ENCODE peak calls at places on chromosome 4, in ten cellular contexts. S is NT2/D1; L is retinal pigment epithelial cell; X is amniotic epithelial cell; D is HFFc6; G is tibial artery; O is stimulated activated CD8-positive, alpha-beta memory T cell treated with anti-CD3 and anti-CD28 coated beads, Interleukin-2, amount 100 ng/mL, for 48 hours; W is GM12892; M is stimulated activated CD4-positive, alpha-beta T cell treated with anti-CD3 and anti-CD28 coated beads, Interleukin-15, amount 100 ng/mL, for 1 hour; F is progenitor cell of endocrine pancreas. H is an unnamed sample.

GRCh38 chr4:54971474-54971950 is 153.9 kb downstream of the KDR start:
- DNase-seq in F (no peak), M (no peak), G (no peak), O (no peak), X (peak), W (no peak), S (no peak), L (peak), D (peak), H (no peak)

GRCh38 chr4:77052352-77052751 is 23.4 kb downstream of the CCNI start:
- DNase-seq in S (no peak), D (peak), O (peak), M (peak), F (no peak), L (no peak), W (no peak), X (peak), G (no peak), H (peak)

GRCh38 chr4:80202190-80202711 is 4.9 kb downstream of the PRDM8 start:
- DNase-seq in F (peak), O (peak), D (peak), S (no peak), L (no peak), W (peak), M (peak), X (peak), G (peak), H (peak)

GRCh38 chr4:185219551-185220344 is 10.3 kb downstream of the SNX25 start:
- DNase-seq in S (no peak), W (no peak), D (peak), X (peak), L (no peak), M (no peak), G (no peak), O (no peak), F (no peak), H (no peak)

GRCh38 chr4:29002151-29002550 is 1718.0 kb upstream of the PCDH7 start:
- DNase-seq in S (peak), O (no peak), X (peak), L (no peak), M (no peak), W (no peak), G (no peak), F (no peak), D (no peak), H (no peak)

GRCh38 chr4:186037692-186038658 is 31.0 kb upstream of the TLR3 start:
- DNase-seq in X (peak), S (peak), D (peak), G (peak), M (no peak), O (no peak), F (peak), W (peak), L (peak), H (no peak)

GRCh38 chr4:33060873-33061542 is 2340.8 kb downstream of the PCDH7 start:
- DNase-seq in M (no peak), F (peak), D (peak), W (no peak), L (no peak), G (no peak), X (peak), O (no peak), S (peak), H (no peak)

GRCh38 chr4:7441201-7441600 is 6.5 kb upstream of the PSAPL1 start:
- DNase-seq in O (no peak), L (no peak), S (no peak), X (no peak), F (no peak), M (no peak), D (no peak), W (no peak), G (no peak), H (no peak)

GRCh38 chr4:173252024-173252935 is 81.9 kb downstream of the HMGB2 start:
- DNase-seq in W (no peak), D (peak), O (no peak), L (peak), F (no peak), G (peak), M (no peak), X (peak), S (no peak), H (peak)

GRCh38 chr4:179123079-179123478 is 1680.8 kb upstream of the AGA start:
- DNase-seq in O (no peak), L (no peak), S (no peak), M (no peak), F (no peak), G (no peak), W (no peak), D (no peak), X (no peak), H (no peak)

GRCh38 chr4:87974856-87975462 is 555 bp upstream of the SPP1 start:
- DNase-seq in G (no peak), D (no peak), S (no peak), W (no peak), X (no peak), L (no peak), O (no peak), M (no peak), F (no peak), H (no peak)

GRCh38 chr4:184347251-184348239 is 126.8 kb downstream of the IRF2 start:
- DNase-seq in F (no peak), L (no peak), W (no peak), G (peak), O (no peak), S (peak), M (no peak), X (peak), D (no peak), H (peak)

GRCh38 chr4:52646096-52646495 is 13.0 kb downstream of the USP46 start:
- DNase-seq in W (no peak), L (no peak), S (no peak), G (no peak), O (no peak), D (no peak), M (no peak), X (no peak), F (no peak), H (no peak)

GRCh38 chr4:112509243-112510190 is 6.5 kb downstream of the NEUROG2 start:
- DNase-seq in D (peak), L (no peak), S (no peak), W (no peak), M (no peak), F (no peak), G (no peak), O (no peak), X (no peak), H (no peak)

GRCh38 chr4:73916172-73916925 is 47.2 kb downstream of the CXCL1 start:
- DNase-seq in S (no peak), W (no peak), M (no peak), G (no peak), F (no peak), O (no peak), X (no peak), L (no peak), D (no peak), H (no peak)

GRCh38 chr4:106315968-106316772 is at the start of the genes AIMP1 and TBCK:
- DNase-seq in F (peak), X (peak), O (peak), S (peak), D (peak), M (peak), W (peak), L (peak), G (peak), H (peak)

GRCh38 chr4:6123976-6124375 is 76.4 kb downstream of the JAKMIP1 start:
- DNase-seq in W (no peak), S (no peak), L (no peak), X (no peak), D (no peak), G (peak), F (no peak), M (no peak), O (no peak), H (no peak)

GRCh38 chr4:27692098-27692679 is 831.5 kb downstream of the STIM2 start:
- DNase-seq in W (no peak), D (peak), G (no peak), L (no peak), S (peak), X (peak), O (no peak), F (no peak), M (no peak), H (no peak)

GRCh38 chr4:67006791-67007190 is 538.5 kb downstream of the CENPC start:
- DNase-seq in G (no peak), D (no peak), F (no peak), W (no peak), M (no peak), O (no peak), L (no peak), S (no peak), X (no peak), H (no peak)

GRCh38 chr4:7890635-7891393 is 48.8 kb downstream of the AFAP1 start:
- DNase-seq in M (no peak), L (peak), S (no peak), F (no peak), D (peak), O (no peak), X (peak), W (no peak), G (no peak), H (no peak)

GRCh38 chr4:8770518-8771257 is 101.0 kb downstream of the HMX1 start:
- DNase-seq in X (no peak), L (no peak), S (no peak), F (no peak), D (no peak), W (no peak), O (no peak), G (no peak), M (no peak), H (no peak)

GRCh38 chr4:56648245-56649151 is 32.6 kb downstream of the HOPX start:
- DNase-seq in S (no peak), M (no peak), D (no peak), O (no peak), G (no peak), L (no peak), X (peak), F (no peak), W (no peak), H (no peak)

GRCh38 chr4:151950993-151951726 is 190.4 kb upstream of the GATB start:
- DNase-seq in W (no peak), F (no peak), L (no peak), S (no peak), D (no peak), G (no peak), M (no peak), O (no peak), X (no peak), H (no peak)

GRCh38 chr4:159107203-159107921 is 4.5 kb downstream of the RAPGEF2 start:
- DNase-seq in O (no peak), W (no peak), F (no peak), G (no peak), S (no peak), D (no peak), M (no peak), L (no peak), X (peak), H (no peak)